ENCODE peak calls at places on chromosomes 5 and 9, in seven cellular contexts. S is stomach, W is epithelial cell of esophagus, J is AG04450, V is transverse colon, G is tibial artery, Y is GM06990. D is an unnamed sample.
A peak's percentile ranks its signal among the peaks of the same experiment; 100 is the strongest.

GRCh38 chr9:118091676-118092490 is 387.7 kb downstream of the TLR4 start:
- DNase-seq in S (no peak), W (no peak), J (no peak), V (no peak), G (no peak), Y (no peak), D (no peak)

GRCh38 chr5:98041661-98042060 is 731.8 kb upstream of the RGMB start:
- DNase-seq in S (no peak), W (no peak), J (no peak), V (no peak), G (no peak), Y (no peak), D (no peak)

GRCh38 chr5:74042559-74043357 is 416.8 kb downstream of the ARHGEF28 start:
- DNase-seq in S (no peak), W (peak; percentile 93), J (no peak), V (no peak), G (no peak), Y (no peak), D (no peak)

GRCh38 chr5:66881475-66882161 is 285.4 kb downstream of the MAST4 start:
- DNase-seq in S (peak; percentile 70), W (peak; percentile 91), J (no peak), V (no peak), G (no peak), Y (no peak), D (no peak)

GRCh38 chr9:120708526-120709224 is 5.6 kb downstream of the MEGF9 start:
- DNase-seq in S (no peak), W (peak; percentile 91), J (no peak), V (no peak), G (no peak), Y (no peak), D (no peak)

GRCh38 chr5:168353216-168353957 is 61.9 kb downstream of the WWC1 start:
- DNase-seq in S (peak; percentile 84), W (no peak), J (no peak), V (no peak), G (no peak), Y (no peak), D (no peak)

GRCh38 chr9:131468031-131468430 is 34.7 kb upstream of the POMT1 start:
- DNase-seq in S (no peak), W (no peak), J (no peak), V (no peak), G (no peak), Y (no peak), D (no peak)

GRCh38 chr5:159184236-159184635 is 25.1 kb downstream of the RNF145 start:
- DNase-seq in S (no peak), W (no peak), J (peak; percentile 11), V (no peak), G (no peak), Y (no peak), D (no peak)

GRCh38 chr9:126363847-126364671 is 37.4 kb downstream of the MVB12B start:
- DNase-seq in S (no peak), W (peak; percentile 96), J (peak; percentile 33), V (peak; percentile 56), G (no peak), Y (no peak), D (peak; percentile 7)

DNA sequence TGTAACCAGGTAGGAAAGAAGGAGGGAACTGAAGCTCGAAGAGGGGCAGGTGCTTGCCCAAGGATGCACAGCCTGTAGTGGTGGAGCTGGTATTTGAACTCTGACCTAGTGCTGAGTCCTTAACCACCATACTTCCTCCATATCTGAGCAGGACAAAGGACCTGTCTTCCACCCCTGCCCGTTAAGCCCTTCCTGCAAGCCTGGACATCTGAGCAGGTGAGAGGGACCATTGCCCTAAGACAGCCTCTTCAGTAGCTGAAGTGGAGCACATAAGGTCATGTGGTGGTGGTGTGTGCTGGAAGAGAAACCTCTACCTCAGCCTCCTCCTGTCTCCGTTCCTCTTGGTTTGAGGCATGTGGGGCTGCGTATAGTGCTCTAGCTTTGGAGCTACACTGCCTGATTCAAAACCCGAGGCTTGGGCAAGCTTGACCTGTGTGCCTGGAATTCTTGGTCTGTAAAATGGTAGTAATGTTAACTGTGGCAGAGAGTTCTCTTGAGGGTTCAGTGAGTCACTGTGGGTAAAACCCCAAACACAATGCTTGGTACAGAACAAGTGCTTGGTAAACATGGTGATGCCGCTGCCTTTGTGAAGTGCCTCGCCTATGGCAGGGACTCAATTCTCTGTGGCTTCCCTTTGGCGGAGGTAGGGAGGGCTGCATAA is 7.4 kb downstream of the GALNT10 start:
- DNase-seq in S (peak; percentile 57), W (peak; percentile 87), J (no peak), V (no peak), G (no peak), Y (no peak), D (no peak)
- TF ChIP-seq CTCF in S (no peak), W (no peak), J (no peak), V (no peak), G (no peak), Y (no peak), D (no peak)

GRCh38 chr5:151051931-151052608 is 28.8 kb downstream of the TNIP1 start:
- DNase-seq in S (no peak), W (no peak), J (no peak), V (no peak), G (no peak), Y (no peak), D (no peak)

GRCh38 chr5:151053796-151054490 is 26.9 kb downstream of the TNIP1 start:
- DNase-seq in S (no peak), W (no peak), J (no peak), V (no peak), G (no peak), Y (no peak), D (no peak)

GRCh38 chr5:151054713-151055112 is 26.1 kb downstream of the TNIP1 start:
- DNase-seq in S (no peak), W (no peak), J (no peak), V (peak; percentile 79), G (no peak), Y (no peak), D (no peak)

GRCh38 chr5:151051066-151051930 is 29.5 kb downstream of the TNIP1 start:
- DNase-seq in S (peak; percentile 87), W (peak; percentile 69), J (peak; percentile 43), V (peak; percentile 89), G (peak; percentile 79), Y (peak; percentile 50), D (peak; percentile 51)

DNA sequence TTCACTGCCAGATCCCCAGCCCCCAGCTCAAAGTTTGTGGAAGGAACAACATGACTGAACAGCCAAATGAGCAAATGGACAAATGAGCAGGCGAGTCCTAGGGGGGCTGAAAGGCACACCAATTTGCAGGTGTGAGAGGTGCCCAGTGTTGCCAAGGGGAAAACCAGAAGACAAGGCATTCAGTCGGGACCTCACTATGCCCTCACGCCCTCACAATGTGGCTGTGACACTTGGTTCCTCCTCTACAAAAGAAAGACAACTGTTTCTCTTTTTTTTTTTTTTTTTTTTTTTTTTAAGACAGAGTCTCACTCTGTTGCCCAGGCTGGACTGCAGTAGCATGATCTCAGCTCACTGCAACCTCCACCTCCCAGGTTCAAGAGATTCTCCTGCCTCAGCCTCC is 28.0 kb downstream of the TNIP1 start:
- DNase-seq in S (no peak), W (no peak), J (no peak), V (no peak), G (no peak), Y (no peak), D (no peak)
- TF ChIP-seq CTCF in S (no peak), W (no peak), J (no peak), V (no peak), G (no peak), Y (no peak), D (no peak)

DNA sequence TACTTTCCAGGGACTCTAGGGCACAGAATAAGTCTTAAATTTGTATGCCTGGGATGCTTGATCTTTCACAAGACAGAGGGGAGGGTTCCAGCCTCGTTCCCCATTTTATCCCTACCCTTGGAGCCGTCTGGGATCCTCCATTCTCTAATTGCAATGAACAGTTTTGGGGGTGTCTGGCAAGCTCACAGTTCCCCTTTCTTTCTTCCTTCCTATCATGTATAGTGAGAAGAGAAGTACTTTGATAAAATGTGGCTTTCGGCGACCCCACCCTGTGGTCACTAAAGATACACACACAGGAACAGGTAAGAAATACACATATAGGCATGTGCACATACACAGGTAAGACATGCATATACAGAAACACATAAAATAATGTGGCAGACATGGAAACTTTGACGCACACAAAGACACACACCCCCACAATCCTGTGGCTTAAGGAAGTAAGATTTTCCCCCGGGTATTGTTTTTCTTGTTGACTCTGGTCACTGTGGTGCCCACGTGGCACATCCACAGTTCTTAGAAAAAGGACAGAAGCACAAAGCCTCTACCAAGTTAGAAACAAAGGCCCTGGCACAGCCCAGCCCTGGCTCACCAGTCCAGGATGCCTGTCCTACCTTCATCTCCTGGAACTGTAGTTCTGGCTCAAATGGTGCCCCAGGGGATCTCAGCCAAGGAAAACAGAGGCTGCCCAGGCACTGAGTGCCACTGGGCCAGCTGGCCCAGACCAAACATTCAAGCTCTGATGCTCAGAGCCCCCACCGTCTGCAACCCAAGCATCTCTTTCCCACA is 6.3 kb upstream of the SMU1 start:
- DNase-seq in S (peak; percentile 73), W (no peak), J (no peak), V (no peak), G (peak; percentile 41), Y (no peak), D (no peak)
- TF ChIP-seq CTCF in S (no peak), W (no peak), J (no peak), V (no peak), G (no peak), Y (no peak), D (no peak)

GRCh38 chr5:172870261-172870806 is 36.3 kb downstream of the ERGIC1 start:
- DNase-seq in S (no peak), W (peak; percentile 95), J (no peak), V (no peak), G (peak; percentile 80), Y (no peak), D (no peak)

GRCh38 chr5:172867761-172868435 is 33.8 kb downstream of the ERGIC1 start:
- DNase-seq in S (no peak), W (no peak), J (no peak), V (no peak), G (no peak), Y (no peak), D (no peak)

GRCh38 chr5:172868436-172868923 is 34.4 kb downstream of the ERGIC1 start:
- DNase-seq in S (no peak), W (peak; percentile 51), J (no peak), V (no peak), G (no peak), Y (no peak), D (no peak)

GRCh38 chr5:172869734-172870133 is 35.7 kb downstream of the ERGIC1 start:
- DNase-seq in S (no peak), W (no peak), J (no peak), V (no peak), G (no peak), Y (no peak), D (no peak)

GRCh38 chr5:172868924-172869565 is 35.0 kb downstream of the ERGIC1 start:
- DNase-seq in S (peak; percentile 72), W (peak; percentile 71), J (no peak), V (peak; percentile 67), G (peak; percentile 92), Y (no peak), D (peak; percentile 73)
- TF ChIP-seq CTCF in S (no peak), W (no peak), J (peak; percentile 44), V (no peak), G (peak; percentile 37), Y (no peak), D (peak; percentile 53)